ENCODE peak calls at places on chromosomes 6 and 20, in five cellular contexts. T, I, P, A and B are unnamed samples.
A peak's percentile ranks its signal among the peaks of the same experiment; 100 is the strongest.

GRCh38 chr6:150403458-150404245 is 34.8 kb downstream of the IYD start:
- DNase-seq in P (no peak), A (no peak), T (peak; percentile 72), I (peak; percentile 36), B (no peak)

GRCh38 chr6:124879110-124879991 is 82.9 kb upstream of the RNF217 start:
- DNase-seq in A (no peak), T (no peak), P (no peak), I (no peak), B (no peak)

GRCh38 chr6:45576648-45577624 is 199.2 kb upstream of the SUPT3H start:
- DNase-seq in P (no peak), A (peak; percentile 34), I (no peak), T (peak; percentile 78), B (no peak)

GRCh38 chr20:48923149-48923718 is 1.7 kb downstream of the ARFGEF2 start:
- DNase-seq in T (no peak), I (no peak), P (no peak), A (no peak), B (no peak)

GRCh38 chr6:169539176-169539897 is 162.5 kb downstream of the WDR27 start:
- DNase-seq in I (no peak), A (no peak), P (no peak), T (no peak), B (no peak)

GRCh38 chr20:58639182-58640146 is 11.6 kb upstream of the STX16 start:
- DNase-seq in I (no peak), T (no peak), A (no peak), P (no peak), B (no peak)

GRCh38 chr6:163159110-163159509 is 255.4 kb upstream of the QKI start:
- DNase-seq in A (no peak), T (no peak), P (no peak), I (no peak), B (no peak)

GRCh38 chr6:1629316-1629715 is 19.6 kb downstream of the FOXC1 start:
- DNase-seq in I (no peak), P (peak; percentile 38), T (no peak), A (no peak), B (no peak)

GRCh38 chr20:47576516-47577033 is 74.9 kb downstream of the NCOA3 start:
- DNase-seq in T (peak; percentile 55), I (peak; percentile 75), A (peak; percentile 29), P (peak; percentile 70), B (no peak)

GRCh38 chr20:41540916-41541315 is 77.3 kb downstream of the CHD6 start:
- DNase-seq in P (no peak), I (no peak), A (no peak), T (no peak), B (no peak)

GRCh38 chr20:41818991-41819390 is 200.8 kb upstream of the CHD6 start:
- DNase-seq in A (no peak), T (no peak), I (no peak), P (no peak), B (no peak)

GRCh38 chr20:688809-689208 is 13.2 kb upstream of the SCRT2 start:
- DNase-seq in T (no peak), A (no peak), I (no peak), P (no peak), B (no peak)

GRCh38 chr6:61977951-61978350 is 308.1 kb downstream of the KHDRBS2 start:
- DNase-seq in I (no peak), A (no peak), T (no peak), P (no peak), B (no peak)

GRCh38 chr6:10417681-10418104 is 2.8 kb upstream of the TFAP2A start:
- DNase-seq in T (no peak), I (no peak), A (no peak), P (no peak), B (no peak)

GRCh38 chr6:164097557-164098398 is 683.3 kb downstream of the QKI start:
- DNase-seq in A (peak; percentile 25), T (peak; percentile 68), I (no peak), P (peak; percentile 50), B (no peak)

GRCh38 chr20:38452880-38453624 is 17.9 kb upstream of the SNHG17 start:
- DNase-seq in T (peak; percentile 51), I (peak; percentile 14), P (no peak), A (no peak), B (no peak)

GRCh38 chr20:58201616-58202015 is 26.8 kb downstream of the ANKRD60 start:
- DNase-seq in T (no peak), I (no peak), P (no peak), A (no peak), B (no peak)

GRCh38 chr20:37846573-37846972 is 56.4 kb upstream of the VSTM2L start:
- DNase-seq in T (no peak), A (no peak), I (no peak), P (no peak), B (no peak)

GRCh38 chr20:9286501-9286900 is 217.6 kb downstream of the PLCB4 start:
- DNase-seq in P (no peak), A (no peak), I (no peak), T (no peak), B (no peak)

DNA sequence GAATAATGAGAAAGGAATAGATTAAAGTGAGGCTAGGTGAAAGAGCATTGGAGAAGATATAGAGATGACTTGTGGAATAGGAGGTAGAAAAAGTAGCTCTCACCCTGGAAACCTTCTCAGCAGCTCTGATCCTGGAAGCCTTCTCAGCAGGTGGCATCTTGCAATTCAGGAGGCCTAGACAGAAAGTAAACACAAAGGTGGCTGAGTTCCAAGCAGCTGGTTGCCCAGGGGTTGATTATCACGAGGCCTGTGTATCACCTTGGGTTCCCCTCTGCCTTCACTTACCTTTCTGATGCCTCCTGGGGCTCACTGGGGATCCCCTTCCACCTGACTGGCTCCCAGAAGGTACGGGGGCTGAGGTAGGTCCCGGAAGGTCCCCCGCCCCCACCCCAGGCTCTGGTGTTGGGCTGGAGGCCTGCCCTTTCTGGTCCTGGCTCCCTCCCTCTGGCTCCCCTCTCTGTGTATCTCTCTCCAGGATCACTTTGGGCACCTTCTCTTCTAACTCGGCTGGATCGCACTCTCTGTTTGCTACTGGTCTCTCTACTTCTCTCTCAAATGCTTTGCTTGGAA is 9.7 kb downstream of the MDC1 start:
- DNase-seq in A (no peak), I (peak; percentile 56), T (no peak), P (no peak), B (no peak)
- H3K27ac ChIP-seq in A (no peak overlapping the region), I (no peak overlapping the region), T (no peak overlapping the region), P (no peak overlapping the region), B (peak overlapping the region; percentile 44)

GRCh38 chr6:80206758-80207157 is 100.3 kb downstream of the BCKDHB start:
- DNase-seq in P (no peak), T (no peak), I (no peak), A (no peak), B (no peak)

GRCh38 chr6:80205404-80205803 is 98.9 kb downstream of the BCKDHB start:
- DNase-seq in A (no peak), T (no peak), P (no peak), I (no peak), B (no peak)

GRCh38 chr6:80211295-80211694 is 104.8 kb downstream of the BCKDHB start:
- DNase-seq in P (no peak), A (no peak), T (no peak), I (no peak), B (no peak)

GRCh38 chr6:80210618-80211017 is 104.1 kb downstream of the BCKDHB start:
- DNase-seq in P (no peak), T (peak; percentile 50), A (no peak), I (no peak), B (no peak)

GRCh38 chr6:80209434-80209833 is 103.0 kb downstream of the BCKDHB start:
- DNase-seq in T (no peak), P (no peak), I (no peak), A (no peak), B (no peak)
- H3K27ac ChIP-seq in T (no peak overlapping the region), P (no peak overlapping the region), I (no peak overlapping the region), A (no peak overlapping the region), B (no peak overlapping the region)

DNA sequence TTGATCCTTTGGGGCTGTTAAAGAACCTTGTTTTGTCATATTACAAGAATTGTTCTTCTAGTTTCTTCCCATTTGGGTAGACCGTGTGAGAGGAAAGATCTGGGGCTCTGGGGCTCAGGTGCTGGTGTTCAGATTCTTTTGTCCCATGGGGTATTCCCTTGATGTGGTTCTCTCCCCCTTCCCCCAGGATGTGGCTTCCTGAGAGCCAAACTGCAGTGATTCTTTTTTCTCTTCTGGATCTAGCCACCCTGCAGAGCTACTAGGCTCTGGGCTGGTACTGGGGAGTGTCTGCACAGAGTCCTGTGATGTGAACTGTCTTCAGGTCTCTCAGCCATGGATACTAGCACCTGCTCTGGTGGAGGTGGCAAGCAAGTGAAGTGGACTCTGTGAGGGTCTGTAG is 480.5 kb upstream of the MAN1A1 start:
- DNase-seq in T (no peak), P (no peak), A (no peak), I (no peak), B (no peak)
- H3K27ac ChIP-seq in T (no peak overlapping the region), P (no peak overlapping the region), A (no peak overlapping the region), I (peak overlapping the region; percentile 71), B (no peak overlapping the region)

GRCh38 chr20:31710423-31711250 is 12.0 kb downstream of the BCL2L1 start:
- DNase-seq in A (no peak), I (peak; percentile 69), T (peak; percentile 82), P (peak; percentile 90), B (no peak)
- H3K27ac ChIP-seq in A (peak overlapping the region; percentile 98), I (peak overlapping the region; percentile 99), T (peak overlapping the region; percentile 98), P (peak overlapping the region; percentile 85), B (peak overlapping the region; percentile 92)

DNA sequence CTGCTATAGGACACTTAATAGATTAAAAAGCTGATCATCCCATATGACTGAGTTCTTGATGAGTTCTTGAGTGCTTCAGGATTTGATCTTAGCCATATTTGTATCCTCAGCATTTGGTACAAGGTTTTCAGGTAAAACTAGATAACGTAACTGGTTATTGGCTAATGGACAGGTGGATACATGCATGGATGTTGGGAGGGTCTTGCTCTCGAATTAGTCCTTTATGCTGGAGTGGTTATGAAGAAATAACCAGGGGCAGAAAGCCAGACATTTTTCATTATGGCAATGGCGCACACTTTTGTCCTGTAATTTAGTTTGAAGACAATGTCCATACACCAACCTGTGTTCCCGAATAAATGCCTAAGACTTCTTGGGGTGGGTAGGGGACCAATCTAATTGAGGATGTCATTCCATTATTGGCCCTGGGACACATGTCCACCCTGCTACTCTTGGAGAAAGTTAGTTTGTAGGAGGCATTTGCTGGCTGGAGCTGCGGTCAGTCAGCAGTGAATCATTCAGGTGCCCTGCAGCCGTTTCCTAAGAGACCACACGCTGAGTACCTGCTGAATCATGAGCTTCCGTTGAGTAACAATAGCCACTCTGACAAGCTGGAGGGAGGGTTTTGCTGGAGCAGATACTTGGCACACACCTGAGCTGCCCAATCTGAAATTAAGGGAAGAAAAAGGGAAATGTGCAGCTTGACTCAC is 194.4 kb downstream of the FOXA2 start:
- DNase-seq in P (no peak), A (no peak), I (peak; percentile 87), T (no peak), B (peak; percentile 94)
- H3K27ac ChIP-seq in P (no peak overlapping the region), A (no peak overlapping the region), I (peak overlapping the region; percentile 78), T (no peak overlapping the region), B (peak overlapping the region; percentile 91)

GRCh38 chr6:66961191-66961590 is 1254.2 kb upstream of the EYS start:
- DNase-seq in I (no peak), T (no peak), A (no peak), P (no peak), B (no peak)

GRCh38 chr6:66965227-66965626 is 1258.2 kb upstream of the EYS start:
- DNase-seq in A (no peak), P (no peak), T (no peak), I (no peak), B (no peak)

GRCh38 chr6:66964216-66964615 is 1257.2 kb upstream of the EYS start:
- DNase-seq in I (no peak), A (no peak), T (no peak), P (no peak), B (no peak)

GRCh38 chr6:66962082-66962481 is 1255.1 kb upstream of the EYS start:
- DNase-seq in P (no peak), I (no peak), T (no peak), A (no peak), B (no peak)
- H3K27ac ChIP-seq in P (no peak overlapping the region), I (no peak overlapping the region), T (no peak overlapping the region), A (no peak overlapping the region), B (no peak overlapping the region)